ENCODE peak calls at places on chromosomes 7 and 10, in five cellular contexts. One of them, this sample, is unnamed.

GRCh38 chr10:103181244-103181643 is 11.8 kb downstream of the NT5C2 start:
- DNase-seq in cardiac fibroblast: no peak
- DNase-seq in skeletal muscle cell: no peak
- DNase-seq in gastrocnemius medialis: no peak
- DNase-seq in fibroblast of villous mesenchyme: no peak
- DNase-seq in this sample: no peak

GRCh38 chr7:1394371-1394770 is 64.9 kb downstream of the MICALL2 start:
- DNase-seq in fibroblast of villous mesenchyme: no peak
- DNase-seq in cardiac fibroblast: no peak
- DNase-seq in gastrocnemius medialis: no peak
- DNase-seq in skeletal muscle cell: no peak
- DNase-seq in this sample: no peak

GRCh38 chr10:59391060-59391459 is 28.7 kb upstream of the FAM13C start:
- DNase-seq in fibroblast of villous mesenchyme: no peak
- DNase-seq in cardiac fibroblast: no peak
- DNase-seq in skeletal muscle cell: no peak
- DNase-seq in gastrocnemius medialis: no peak
- DNase-seq in this sample: no peak

GRCh38 chr7:94313926-94314325 is 80.8 kb upstream of the COL1A2 start:
- DNase-seq in skeletal muscle cell: peak
- DNase-seq in cardiac fibroblast: peak
- DNase-seq in fibroblast of villous mesenchyme: no peak
- DNase-seq in gastrocnemius medialis: no peak
- DNase-seq in this sample: no peak

GRCh38 chr7:4270268-4270667 is 411.8 kb upstream of the FOXK1 start:
- DNase-seq in skeletal muscle cell: no peak
- DNase-seq in fibroblast of villous mesenchyme: no peak
- DNase-seq in gastrocnemius medialis: no peak
- DNase-seq in cardiac fibroblast: no peak
- DNase-seq in this sample: no peak

GRCh38 chr7:116770941-116771340 is 91.4 kb upstream of the CAPZA2 start:
- DNase-seq in skeletal muscle cell: no peak
- DNase-seq in fibroblast of villous mesenchyme: no peak
- DNase-seq in cardiac fibroblast: no peak
- DNase-seq in gastrocnemius medialis: no peak
- DNase-seq in this sample: peak

GRCh38 chr7:18702071-18702829 is 206.7 kb downstream of the HDAC9 start:
- DNase-seq in cardiac fibroblast: no peak
- DNase-seq in skeletal muscle cell: no peak
- DNase-seq in fibroblast of villous mesenchyme: no peak
- DNase-seq in gastrocnemius medialis: no peak
- DNase-seq in this sample: no peak

GRCh38 chr10:75079436-75080083 is 31.9 kb upstream of the SAMD8 start:
- DNase-seq in gastrocnemius medialis: no peak
- DNase-seq in fibroblast of villous mesenchyme: no peak
- DNase-seq in skeletal muscle cell: no peak
- DNase-seq in cardiac fibroblast: no peak
- DNase-seq in this sample: no peak

GRCh38 chr7:119562839-119563238 is 710.1 kb upstream of the KCND2 start:
- DNase-seq in fibroblast of villous mesenchyme: no peak
- DNase-seq in gastrocnemius medialis: no peak
- DNase-seq in skeletal muscle cell: no peak
- DNase-seq in cardiac fibroblast: no peak
- DNase-seq in this sample: peak

GRCh38 chr10:17235136-17235535 is 7.1 kb downstream of the VIM start:
- DNase-seq in gastrocnemius medialis: no peak
- DNase-seq in skeletal muscle cell: no peak
- DNase-seq in fibroblast of villous mesenchyme: no peak
- DNase-seq in cardiac fibroblast: peak
- DNase-seq in this sample: no peak

GRCh38 chr10:60032723-60033122 is 126.4 kb upstream of the CCDC6 start:
- DNase-seq in cardiac fibroblast: peak
- DNase-seq in gastrocnemius medialis: peak
- DNase-seq in fibroblast of villous mesenchyme: peak
- DNase-seq in skeletal muscle cell: peak
- DNase-seq in this sample: peak

GRCh38 chr7:47392241-47392759 is 189.6 kb downstream of the TNS3 start:
- DNase-seq in fibroblast of villous mesenchyme: peak
- DNase-seq in cardiac fibroblast: peak
- DNase-seq in skeletal muscle cell: peak
- DNase-seq in gastrocnemius medialis: peak
- DNase-seq in this sample: no peak

GRCh38 chr7:121394709-121395140 is 1.4 kb downstream of the FAM3C start:
- DNase-seq in cardiac fibroblast: peak
- DNase-seq in skeletal muscle cell: no peak
- DNase-seq in gastrocnemius medialis: no peak
- DNase-seq in fibroblast of villous mesenchyme: peak
- DNase-seq in this sample: no peak

GRCh38 chr10:4780782-4781181 is 45.2 kb upstream of the AKR1E2 start:
- DNase-seq in skeletal muscle cell: no peak
- DNase-seq in cardiac fibroblast: peak
- DNase-seq in gastrocnemius medialis: no peak
- DNase-seq in fibroblast of villous mesenchyme: peak
- DNase-seq in this sample: no peak

GRCh38 chr7:123625254-123625653 is 23.6 kb downstream of the ASB15 start:
- DNase-seq in skeletal muscle cell: no peak
- DNase-seq in gastrocnemius medialis: no peak
- DNase-seq in cardiac fibroblast: no peak
- DNase-seq in fibroblast of villous mesenchyme: no peak
- DNase-seq in this sample: no peak

GRCh38 chr10:72561745-72562166 is 64.1 kb downstream of the MICU1 start:
- DNase-seq in skeletal muscle cell: no peak
- DNase-seq in gastrocnemius medialis: no peak
- DNase-seq in fibroblast of villous mesenchyme: no peak
- DNase-seq in cardiac fibroblast: no peak
- DNase-seq in this sample: no peak

GRCh38 chr7:7321681-7322080 is 139.3 kb downstream of the C1GALT1 start:
- DNase-seq in gastrocnemius medialis: no peak
- DNase-seq in fibroblast of villous mesenchyme: no peak
- DNase-seq in cardiac fibroblast: peak
- DNase-seq in skeletal muscle cell: no peak
- DNase-seq in this sample: peak

GRCh38 chr7:5695709-5696345 is 85.6 kb downstream of the RNF216 start:
- DNase-seq in skeletal muscle cell: peak
- DNase-seq in gastrocnemius medialis: no peak
- DNase-seq in fibroblast of villous mesenchyme: peak
- DNase-seq in cardiac fibroblast: peak
- DNase-seq in this sample: no peak

GRCh38 chr7:36994456-36995112 is 270.3 kb upstream of the AOAH start:
- DNase-seq in skeletal muscle cell: no peak
- DNase-seq in cardiac fibroblast: peak
- DNase-seq in fibroblast of villous mesenchyme: no peak
- DNase-seq in gastrocnemius medialis: no peak
- DNase-seq in this sample: no peak

GRCh38 chr10:30215631-30216030 is 133.4 kb downstream of the MTPAP start:
- DNase-seq in skeletal muscle cell: peak
- DNase-seq in cardiac fibroblast: peak
- DNase-seq in gastrocnemius medialis: no peak
- DNase-seq in fibroblast of villous mesenchyme: no peak
- DNase-seq in this sample: no peak

DNA sequence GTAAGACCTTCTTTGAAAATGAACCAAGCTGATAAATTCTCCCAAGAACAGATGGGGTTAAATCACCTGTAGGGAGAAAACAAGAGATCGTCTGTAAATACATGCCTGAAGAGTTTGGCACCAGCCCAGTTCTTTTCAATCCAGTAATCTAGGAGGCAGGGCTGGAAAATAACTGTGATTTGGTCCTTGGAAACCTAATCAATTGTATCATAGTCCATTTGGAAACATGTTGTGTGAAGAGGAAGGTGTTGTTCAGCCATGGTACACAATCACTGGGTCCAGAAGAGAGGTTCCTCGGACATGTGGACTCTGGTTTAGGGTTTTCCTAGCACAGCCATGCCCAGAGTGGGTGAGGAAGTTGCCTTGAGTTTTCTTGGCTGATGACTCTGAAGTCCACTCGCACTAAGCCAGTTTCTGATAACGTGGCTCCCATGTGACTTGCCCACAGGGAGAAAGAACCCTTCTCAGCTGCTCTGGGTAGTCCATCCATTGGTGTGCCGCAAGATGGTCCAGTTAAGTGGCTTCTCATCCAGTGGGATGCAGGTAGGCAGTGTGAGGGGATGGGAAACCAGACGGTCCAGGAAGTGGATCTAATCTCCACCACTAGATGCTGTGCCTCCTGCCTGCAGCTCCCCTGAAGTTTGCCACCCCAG is 5.1 kb downstream of the BLNK start:
- DNase-seq in gastrocnemius medialis: no peak
- DNase-seq in cardiac fibroblast: no peak
- DNase-seq in skeletal muscle cell: no peak
- DNase-seq in fibroblast of villous mesenchyme: no peak
- DNase-seq in this sample: no peak
- H3K4me3 ChIP-seq in gastrocnemius medialis: no peak
- H3K4me3 ChIP-seq in cardiac fibroblast: no peak
- H3K4me3 ChIP-seq in skeletal muscle cell: no peak
- H3K4me3 ChIP-seq in fibroblast of villous mesenchyme: no peak
- H3K4me3 ChIP-seq in this sample: no peak

DNA sequence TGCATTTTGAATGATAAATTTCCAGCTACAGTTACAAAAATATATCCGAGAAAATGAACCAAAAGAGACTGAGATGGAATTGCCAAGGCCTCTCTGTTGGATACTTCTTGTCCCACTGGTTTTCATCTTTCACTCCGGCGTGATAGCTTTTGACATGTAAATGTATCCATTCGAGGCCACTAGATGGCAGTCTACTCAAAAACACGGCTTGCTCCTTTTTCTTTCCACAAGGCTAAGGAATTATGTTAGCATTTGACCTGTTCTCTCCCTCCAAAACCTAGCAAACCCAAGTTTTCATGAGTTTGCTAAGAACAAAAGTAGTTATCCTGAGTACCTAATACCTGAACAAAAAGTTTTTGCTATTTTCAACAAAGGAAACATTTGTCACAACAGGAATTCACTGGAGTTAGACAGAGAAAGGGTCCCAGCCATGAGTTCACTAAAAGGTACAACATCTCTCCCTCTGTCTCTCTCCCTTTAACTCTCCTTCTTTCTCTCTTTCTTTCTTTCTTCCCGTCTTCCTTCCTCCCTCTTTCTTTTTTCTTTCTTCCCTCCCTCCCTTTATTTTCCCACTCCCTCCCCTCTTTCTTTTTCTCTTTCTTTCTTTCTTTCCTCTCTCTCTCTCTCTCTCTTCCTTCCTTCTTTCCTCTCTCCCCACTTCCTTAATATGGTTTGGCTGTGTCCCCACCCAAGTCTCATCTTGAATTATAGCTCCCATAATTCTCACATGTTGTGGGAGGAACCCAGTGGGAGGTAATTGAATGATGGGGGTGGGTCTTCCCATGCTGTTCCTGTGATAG is 207.9 kb upstream of the MYO3A start:
- DNase-seq in skeletal muscle cell: peak
- DNase-seq in cardiac fibroblast: peak
- DNase-seq in fibroblast of villous mesenchyme: peak
- DNase-seq in gastrocnemius medialis: no peak
- DNase-seq in this sample: peak
- H3K4me3 ChIP-seq in skeletal muscle cell: no peak
- H3K4me3 ChIP-seq in cardiac fibroblast: no peak
- H3K4me3 ChIP-seq in fibroblast of villous mesenchyme: no peak
- H3K4me3 ChIP-seq in gastrocnemius medialis: no peak
- H3K4me3 ChIP-seq in this sample: no peak

DNA sequence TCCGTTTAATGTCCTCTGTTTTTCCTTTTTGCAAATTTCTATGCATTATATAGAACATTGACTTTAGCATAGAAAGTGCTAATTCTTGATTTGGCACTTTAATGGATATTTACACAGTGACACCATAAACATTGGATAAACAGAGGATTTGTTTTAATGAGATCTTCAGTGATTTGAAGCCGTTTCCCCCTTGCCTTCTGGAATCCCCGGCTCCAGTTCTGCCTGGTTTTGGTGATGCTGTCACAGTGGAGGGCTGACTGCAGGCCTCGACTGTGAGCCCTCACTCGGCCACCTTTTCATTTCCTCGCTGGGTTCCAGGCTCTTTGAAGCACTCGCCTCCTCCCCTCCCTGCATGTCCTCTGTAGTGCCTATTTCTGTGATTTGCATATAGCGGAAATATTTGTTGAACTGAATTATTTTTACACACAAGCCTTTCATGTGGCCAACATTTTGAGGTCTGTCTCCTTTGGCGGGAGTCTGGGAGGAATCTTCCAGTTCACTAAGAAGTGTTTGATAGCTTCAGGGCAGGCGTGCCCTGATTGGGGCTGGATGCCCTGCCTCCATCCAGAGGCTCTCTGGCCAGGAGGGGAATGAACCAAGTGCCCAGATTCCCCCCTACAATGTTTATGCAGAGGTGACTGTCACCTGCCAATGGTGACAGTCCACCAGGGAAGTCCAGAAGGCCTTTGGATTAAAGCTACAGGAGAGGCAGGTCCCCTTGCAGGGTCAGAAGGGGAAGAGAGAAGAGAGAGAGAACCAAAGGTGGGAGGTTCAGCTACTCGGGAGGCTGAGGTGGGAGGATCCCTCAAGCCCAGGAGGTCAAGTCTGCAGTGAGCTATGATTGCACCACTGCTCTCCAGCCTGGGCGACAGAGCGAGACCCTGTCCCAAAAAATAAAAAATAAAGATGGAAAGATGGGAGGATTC is 67.5 kb downstream of the CUX1 start:
- DNase-seq in gastrocnemius medialis: no peak
- DNase-seq in cardiac fibroblast: no peak
- DNase-seq in fibroblast of villous mesenchyme: peak
- DNase-seq in skeletal muscle cell: no peak
- DNase-seq in this sample: no peak
- H3K4me3 ChIP-seq in gastrocnemius medialis: no peak
- H3K4me3 ChIP-seq in cardiac fibroblast: no peak
- H3K4me3 ChIP-seq in fibroblast of villous mesenchyme: no peak
- H3K4me3 ChIP-seq in skeletal muscle cell: no peak
- H3K4me3 ChIP-seq in this sample: no peak

DNA sequence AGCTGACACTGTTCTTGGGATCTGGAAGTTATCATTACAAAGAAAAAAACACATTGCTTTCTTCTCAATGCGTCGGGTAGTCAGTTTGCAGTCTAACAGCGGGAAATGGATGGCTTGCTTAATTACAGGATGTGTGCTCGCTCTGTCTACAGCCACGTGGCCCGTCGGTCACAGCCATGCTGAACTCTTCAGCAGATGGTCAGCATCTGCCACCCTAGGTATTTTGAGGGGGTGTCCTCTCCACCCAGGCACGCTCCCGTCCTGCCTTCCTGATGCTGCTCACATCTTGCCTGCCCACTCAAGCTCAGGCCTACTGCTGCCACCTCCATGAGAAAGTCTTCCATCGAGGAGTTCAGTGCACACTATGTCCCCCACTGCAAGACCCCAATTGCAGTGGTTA is 20.3 kb upstream of the INMT start:
- DNase-seq in gastrocnemius medialis: no peak
- DNase-seq in fibroblast of villous mesenchyme: no peak
- DNase-seq in skeletal muscle cell: no peak
- DNase-seq in cardiac fibroblast: no peak
- DNase-seq in this sample: no peak
- H3K4me3 ChIP-seq in gastrocnemius medialis: no peak
- H3K4me3 ChIP-seq in fibroblast of villous mesenchyme: no peak
- H3K4me3 ChIP-seq in skeletal muscle cell: no peak
- H3K4me3 ChIP-seq in cardiac fibroblast: no peak
- H3K4me3 ChIP-seq in this sample: no peak

This sample was measured in PC-3.